ENCODE peak calls at places on chromosome 15, in ten cellular contexts. I, X, T, H, R, E, A, L, K and Y are unnamed samples.

GRCh38 chr15:78045189-78045588 is 32.3 kb downstream of the TBC1D2B start:
- DNase-seq in I (no peak), E (no peak), L (no peak), X (no peak), H (no peak), K (no peak), R (no peak), A (no peak), T (no peak), Y (no peak)

GRCh38 chr15:31274496-31275330 is 51.9 kb upstream of the KLF13 start:
- DNase-seq in X (no peak), K (peak; percentile 8), L (no peak), E (no peak), A (no peak), R (peak; percentile 3), I (no peak), T (peak; percentile 47), H (no peak), Y (no peak)

GRCh38 chr15:100297812-100298211 is 44.0 kb downstream of the ADAMTS17 start:
- DNase-seq in L (no peak), R (no peak), I (no peak), X (no peak), E (no peak), H (no peak), T (no peak), A (no peak), K (no peak), Y (no peak)

GRCh38 chr15:28086175-28086703 is 12.9 kb downstream of the OCA2 start:
- DNase-seq in K (no peak), E (peak; percentile 68), R (peak; percentile 46), X (no peak), A (no peak), I (peak; percentile 73), H (peak; percentile 70), T (peak; percentile 72), L (peak; percentile 66), Y (no peak)

GRCh38 chr15:33675246-33675645 is 293.1 kb upstream of the CHRM5 start:
- DNase-seq in X (no peak), A (peak; percentile 25), T (no peak), H (peak; percentile 40), L (peak; percentile 51), R (no peak), I (no peak), E (peak; percentile 53), K (no peak), Y (no peak)

GRCh38 chr15:76203346-76203745 is 107.9 kb downstream of the ETFA start:
- DNase-seq in K (peak; percentile 4), E (no peak), L (no peak), R (no peak), H (no peak), I (no peak), A (no peak), T (no peak), X (no peak), Y (no peak)

GRCh38 chr15:57537072-57537471 is 54.6 kb upstream of the MYZAP start:
- DNase-seq in H (no peak), I (peak; percentile 77), T (no peak), R (peak; percentile 26), E (peak; percentile 95), K (peak; percentile 50), A (no peak), X (no peak), L (no peak), Y (peak; percentile 30)

GRCh38 chr15:38714309-38715072 is 149.9 kb upstream of the RASGRP1 start:
- DNase-seq in I (no peak), E (peak; percentile 96), X (no peak), A (no peak), K (no peak), L (no peak), H (no peak), R (peak; percentile 96), T (no peak), Y (no peak)

GRCh38 chr15:89121414-89121813 is 33.2 kb downstream of the ABHD2 start:
- DNase-seq in L (no peak), T (no peak), E (no peak), A (no peak), H (no peak), X (no peak), K (no peak), R (no peak), I (no peak), Y (no peak)

GRCh38 chr15:65824941-65825544 is 33.0 kb upstream of the DENND4A start:
- DNase-seq in T (no peak), A (peak; percentile 77), E (peak; percentile 80), X (no peak), R (peak; percentile 73), K (peak; percentile 46), I (peak; percentile 62), H (peak; percentile 88), L (no peak), Y (peak; percentile 17)

GRCh38 chr15:33137101-33137500 is 57.4 kb downstream of the FMN1 start:
- DNase-seq in K (no peak), T (no peak), I (no peak), X (no peak), R (no peak), E (no peak), L (no peak), A (no peak), H (no peak), Y (no peak)

GRCh38 chr15:70247281-70247680 is 149.6 kb upstream of the TLE3 start:
- DNase-seq in K (no peak), L (no peak), E (no peak), X (no peak), I (no peak), A (peak; percentile 15), R (no peak), T (peak; percentile 60), H (no peak), Y (no peak)

GRCh38 chr15:83061680-83062079 is 5.4 kb downstream of the BTBD1 start:
- DNase-seq in R (peak; percentile 62), H (peak; percentile 25), L (no peak), T (no peak), A (no peak), I (no peak), K (no peak), X (no peak), E (peak; percentile 50), Y (no peak)

GRCh38 chr15:70217246-70218160 is 119.8 kb upstream of the TLE3 start:
- DNase-seq in K (no peak), A (no peak), H (no peak), I (no peak), X (no peak), L (no peak), T (no peak), E (no peak), R (no peak), Y (no peak)

GRCh38 chr15:96462768-96463167 is 132.3 kb downstream of the NR2F2 start:
- DNase-seq in K (no peak), R (peak; percentile 15), E (peak; percentile 39), H (no peak), X (no peak), I (no peak), L (no peak), T (no peak), A (no peak), Y (no peak)

GRCh38 chr15:48465410-48465809 is 134.2 kb downstream of the DUT start:
- DNase-seq in E (no peak), T (no peak), K (no peak), I (no peak), X (no peak), L (no peak), R (no peak), H (no peak), A (no peak), Y (no peak)
- H3K36me3 ChIP-seq in E (peaks cover 96% of the 10 kb centered on the region), T (peaks cover 56% of the 10 kb centered on the region), K (no peaks in the 10 kb centered on the region), I (peaks cover 93% of the 10 kb centered on the region), X (peaks cover 81% of the 10 kb centered on the region), L (no peaks in the 10 kb centered on the region), R (peaks cover 53% of the 10 kb centered on the region), H (no peaks in the 10 kb centered on the region), A (no peaks in the 10 kb centered on the region), Y (peaks cover 4% of the 10 kb centered on the region)

GRCh38 chr15:68578960-68579935 is at the start of gene CORO2B:
- DNase-seq in A (peak; percentile 67), L (no peak), E (peak; percentile 65), X (peak; percentile 54), H (peak; percentile 80), I (peak; percentile 44), K (peak; percentile 61), T (no peak), R (peak; percentile 47), Y (no peak)

GRCh38 chr15:68574051-68574450 is 4.7 kb upstream of the CORO2B start:
- DNase-seq in E (no peak), I (no peak), R (no peak), H (no peak), A (no peak), X (no peak), L (no peak), T (peak; percentile 52), K (no peak), Y (no peak)

GRCh38 chr15:68578175-68578959 is 426 bp upstream of the CORO2B start:
- DNase-seq in E (peak; percentile 88), A (peak; percentile 89), I (peak; percentile 66), H (peak; percentile 80), R (peak; percentile 71), L (no peak), X (peak; percentile 82), K (peak; percentile 80), T (peak; percentile 89), Y (peak; percentile 33)

GRCh38 chr15:68574629-68575028 is 4.2 kb upstream of the CORO2B start:
- DNase-seq in X (no peak), R (no peak), H (no peak), T (no peak), I (no peak), E (no peak), A (no peak), L (no peak), K (no peak), Y (no peak)

GRCh38 chr15:68576253-68577236 is 2.2 kb upstream of the CORO2B start:
- DNase-seq in A (no peak), L (no peak), T (no peak), H (no peak), I (no peak), X (no peak), R (no peak), K (no peak), E (no peak), Y (no peak)
- H3K4me1 ChIP-seq in A (peaks cover 13% of the 10 kb centered on the region), L (no peaks in the 10 kb centered on the region), T (peaks cover 25% of the 10 kb centered on the region), H (peaks cover 15% of the 10 kb centered on the region), I (no peaks in the 10 kb centered on the region), X (peaks cover 36% of the 10 kb centered on the region), R (peaks cover 7% of the 10 kb centered on the region), K (no peaks in the 10 kb centered on the region), E (peaks cover 8% of the 10 kb centered on the region), Y (peaks cover 4% of the 10 kb centered on the region)

GRCh38 chr15:48802867-48803266 is 8.0 kb downstream of the CEP152 start:
- DNase-seq in R (peak; percentile 97), X (no peak), T (no peak), L (no peak), H (no peak), E (peak; percentile 96), A (no peak), I (no peak), K (no peak), Y (no peak)
- H3K36me3 ChIP-seq in R (peaks cover 2% of the 10 kb centered on the region), X (no peaks in the 10 kb centered on the region), T (peaks cover 8% of the 10 kb centered on the region), L (peaks cover 2% of the 10 kb centered on the region), H (no peaks in the 10 kb centered on the region), E (no peaks in the 10 kb centered on the region), A (no peaks in the 10 kb centered on the region), I (no peaks in the 10 kb centered on the region), K (no peaks in the 10 kb centered on the region), Y (no peaks in the 10 kb centered on the region)

DNA sequence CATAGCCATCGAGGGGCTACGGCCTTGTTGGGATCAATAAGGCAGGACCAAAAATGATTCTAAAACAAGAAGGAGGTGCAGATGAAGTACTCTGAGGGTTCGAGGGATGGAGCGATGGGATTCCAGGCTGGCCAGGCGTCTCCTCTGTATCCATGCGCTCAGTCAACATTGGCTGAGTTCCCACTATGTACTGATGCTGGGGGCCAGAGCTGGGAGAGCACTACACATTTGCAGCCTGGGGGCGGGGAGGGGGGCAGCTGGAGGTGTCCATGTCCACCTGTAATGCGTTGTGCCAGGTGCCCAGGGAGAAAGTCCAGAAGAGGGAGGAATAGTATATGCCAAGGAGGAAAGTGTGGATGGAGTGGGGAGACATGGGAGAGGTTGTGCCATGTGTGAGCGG is 81.4 kb downstream of the AAGAB start:
- DNase-seq in L (no peak), T (no peak), X (no peak), A (no peak), R (no peak), H (no peak), E (no peak), K (no peak), I (no peak), Y (no peak)
- H3K4me1 ChIP-seq in L (peaks cover 17% of the 10 kb centered on the region), T (peaks cover 24% of the 10 kb centered on the region), X (peaks cover 44% of the 10 kb centered on the region), A (peaks cover 14% of the 10 kb centered on the region), R (peaks cover 69% of the 10 kb centered on the region), H (peaks cover 7% of the 10 kb centered on the region), E (peaks cover 36% of the 10 kb centered on the region), K (peaks cover 3% of the 10 kb centered on the region), I (no peaks in the 10 kb centered on the region), Y (peaks cover 81% of the 10 kb centered on the region)